ENCODE peak calls at places on chromosomes 12 and 14, in seven cellular contexts. Z is dorsolateral prefrontal cortex; O is SK-N-SH; M is CD8-positive, alpha-beta T cell; I is psoas muscle; V is neuronal stem cell; D is CD8-positive, alpha-beta memory T cell. H is an unnamed sample.

GRCh38 chr12:74896186-74896585 is 313.5 kb downstream of the KCNC2 start:
- DNase-seq in I (no peak), O (no peak), M (no peak), Z (no peak), D (no peak), V (no peak), H (no peak)

GRCh38 chr12:64780531-64781373 is 21.5 kb upstream of the GNS start:
- DNase-seq in O (peak), I (peak), Z (no peak), D (no peak), M (no peak), V (peak), H (peak)

GRCh38 chr14:66638688-66639087 is 130.7 kb downstream of the GPHN start:
- DNase-seq in O (no peak), Z (no peak), M (no peak), V (no peak), D (no peak), I (no peak), H (no peak)

GRCh38 chr14:69246331-69246730 is 13.6 kb upstream of the GALNT16 start:
- DNase-seq in Z (no peak), V (no peak), O (no peak), M (no peak), D (no peak), I (no peak), H (no peak)

GRCh38 chr14:77181603-77182437 is at the start of gene TMEM63C:
- DNase-seq in Z (no peak), D (peak), M (peak), O (peak), V (peak), I (no peak), H (peak)

GRCh38 chr12:29782821-29783772 is 645 bp downstream of the TMTC1 start:
- DNase-seq in V (peak), I (peak), Z (no peak), M (no peak), O (peak), D (no peak), H (peak)

GRCh38 chr12:15199886-15200285 is 21.3 kb downstream of the RERG start:
- DNase-seq in O (no peak), V (no peak), M (no peak), I (no peak), Z (no peak), D (no peak), H (no peak)

GRCh38 chr14:100782516-100783320 is 43.2 kb upstream of the MEG3 start:
- DNase-seq in Z (no peak), V (no peak), I (peak), D (no peak), O (peak), M (no peak), H (no peak)

GRCh38 chr14:65156568-65157366 is 54.5 kb upstream of the MAX start:
- DNase-seq in Z (no peak), D (no peak), O (no peak), M (no peak), I (peak), V (no peak), H (no peak)

DNA sequence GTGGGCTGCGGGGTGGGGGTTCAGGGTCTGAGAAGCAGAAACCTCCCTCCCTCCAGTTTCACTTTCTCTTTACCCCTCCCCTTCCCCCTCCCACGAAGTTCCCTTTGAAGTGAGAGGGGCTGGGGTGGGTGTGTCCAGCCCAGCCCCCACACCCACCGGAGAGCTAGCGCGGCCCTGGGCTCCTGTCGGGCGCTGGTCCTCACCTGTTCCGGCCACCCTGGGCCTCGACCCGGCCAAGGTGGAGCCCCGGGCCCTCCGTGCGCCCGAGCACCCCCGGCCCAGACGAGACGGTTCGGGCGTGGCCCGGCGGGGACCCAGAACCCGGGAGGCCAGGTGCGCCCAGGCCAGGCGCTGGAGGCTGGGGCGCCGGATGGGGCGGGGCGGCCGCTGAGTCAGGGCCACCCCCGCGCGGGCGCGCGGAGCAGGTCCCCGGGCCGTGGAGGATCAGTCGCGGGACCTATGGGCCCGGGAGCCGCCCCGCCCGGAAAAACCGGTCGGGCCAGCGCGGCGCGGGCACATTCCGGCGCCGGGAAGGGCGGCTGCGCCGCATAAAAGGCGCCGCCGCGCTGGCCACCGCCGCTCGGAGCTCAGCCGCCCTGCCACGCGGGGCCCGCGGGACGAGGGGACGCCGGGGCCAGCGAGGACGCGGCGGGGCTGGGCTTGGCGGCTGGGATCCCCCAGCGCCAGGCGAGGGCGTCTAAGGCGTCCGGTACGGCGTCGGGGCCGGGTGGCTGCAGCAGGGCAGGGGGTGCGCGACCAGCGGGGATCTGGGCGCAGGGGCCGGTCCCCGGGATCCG is 21.6 kb upstream of the KIF26A start:
- DNase-seq in D (no peak), V (no peak), M (no peak), O (no peak), Z (no peak), I (no peak), H (peak)
- H3K4me3 ChIP-seq in D (no peak), V (no peak), M (no peak), O (peak), Z (peak), I (peak), H (peak)

DNA sequence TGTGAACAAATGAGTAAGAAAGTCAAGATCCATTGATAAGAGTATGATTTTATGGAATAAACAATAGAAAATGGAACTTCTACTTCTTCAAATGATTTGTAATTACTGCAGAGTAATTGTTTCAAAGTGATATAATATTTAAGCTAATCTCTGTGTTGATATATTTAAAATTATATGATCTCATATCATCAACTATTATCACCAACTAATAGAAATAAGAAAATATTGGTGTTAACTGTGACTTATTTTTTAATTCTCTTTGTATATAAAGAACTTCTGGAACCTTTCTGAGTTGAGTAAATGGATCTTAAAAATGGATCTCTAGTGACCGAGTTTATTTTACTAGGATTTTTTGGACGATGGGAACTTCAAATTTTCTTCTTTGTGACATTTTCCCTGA is at the start of gene OR4L1:
- DNase-seq in I (no peak), M (no peak), V (no peak), Z (no peak), O (no peak), D (no peak), H (no peak)
- H3K4me3 ChIP-seq in I (no peak), M (no peak), V (no peak), Z (no peak), O (no peak), D (no peak), H (no peak)

GRCh38 chr12:27779837-27780611 is at the start of the genes KLHL42 and MANSC4:
- DNase-seq in Z (peak), I (peak), D (peak), M (peak), V (peak), O (peak), H (peak)

GRCh38 chr12:27780612-27781408 is 774 bp upstream of the MANSC4 start:
- DNase-seq in Z (no peak), M (peak), D (peak), I (no peak), O (peak), V (peak), H (no peak)

GRCh38 chr12:27779416-27779815 is 617 bp upstream of the KLHL42 start:
- DNase-seq in D (no peak), Z (peak), V (no peak), I (no peak), O (peak), M (no peak), H (peak)

GRCh38 chr12:27782481-27782880 is 2.4 kb upstream of the MANSC4 start:
- DNase-seq in D (no peak), M (no peak), V (no peak), Z (no peak), O (no peak), I (no peak), H (no peak)

GRCh38 chr12:27781680-27782079 is 1.6 kb upstream of the MANSC4 start:
- DNase-seq in O (no peak), I (no peak), D (no peak), V (no peak), M (no peak), Z (no peak), H (no peak)
- H3K4me3 ChIP-seq in O (peak), I (peak), D (no peak), V (peak), M (no peak), Z (peak), H (no peak)

GRCh38 chr12:25719505-25719904 is 166.4 kb upstream of the LMNTD1 start:
- DNase-seq in M (no peak), O (no peak), D (no peak), V (no peak), Z (no peak), I (no peak), H (no peak)

GRCh38 chr12:25715147-25715546 is 162.1 kb upstream of the LMNTD1 start:
- DNase-seq in O (no peak), D (no peak), V (no peak), I (no peak), Z (no peak), M (no peak), H (no peak)

GRCh38 chr12:25716842-25717241 is 163.8 kb upstream of the LMNTD1 start:
- DNase-seq in D (no peak), Z (no peak), O (no peak), I (no peak), V (no peak), M (no peak), H (no peak)

GRCh38 chr12:25718081-25718731 is 165.1 kb upstream of the LMNTD1 start:
- DNase-seq in I (no peak), M (no peak), O (no peak), D (no peak), Z (no peak), V (no peak), H (no peak)

DNA sequence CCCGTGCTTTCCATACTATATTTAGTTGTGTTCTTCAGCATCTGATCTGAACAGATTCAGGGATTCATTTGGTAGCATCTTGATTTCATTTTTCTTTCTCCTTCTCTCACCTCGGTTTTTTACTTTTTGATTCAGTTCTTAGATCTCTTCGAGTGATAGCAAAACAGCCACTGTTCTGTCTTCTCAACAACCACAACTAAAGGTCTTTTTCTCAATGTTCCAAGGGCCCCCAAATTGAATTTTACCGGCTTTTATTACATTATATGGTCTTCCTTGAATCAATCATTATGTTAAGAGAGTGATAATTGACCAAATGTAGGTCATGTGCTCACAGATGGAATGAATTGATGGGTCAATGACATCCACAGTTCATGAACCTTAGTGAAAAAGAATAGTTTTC is 164.5 kb upstream of the LMNTD1 start:
- DNase-seq in O (no peak), Z (no peak), M (no peak), I (no peak), D (no peak), V (no peak), H (no peak)
- H3K4me3 ChIP-seq in O (no peak), Z (no peak), M (no peak), I (no peak), D (no peak), V (no peak), H (no peak)

DNA sequence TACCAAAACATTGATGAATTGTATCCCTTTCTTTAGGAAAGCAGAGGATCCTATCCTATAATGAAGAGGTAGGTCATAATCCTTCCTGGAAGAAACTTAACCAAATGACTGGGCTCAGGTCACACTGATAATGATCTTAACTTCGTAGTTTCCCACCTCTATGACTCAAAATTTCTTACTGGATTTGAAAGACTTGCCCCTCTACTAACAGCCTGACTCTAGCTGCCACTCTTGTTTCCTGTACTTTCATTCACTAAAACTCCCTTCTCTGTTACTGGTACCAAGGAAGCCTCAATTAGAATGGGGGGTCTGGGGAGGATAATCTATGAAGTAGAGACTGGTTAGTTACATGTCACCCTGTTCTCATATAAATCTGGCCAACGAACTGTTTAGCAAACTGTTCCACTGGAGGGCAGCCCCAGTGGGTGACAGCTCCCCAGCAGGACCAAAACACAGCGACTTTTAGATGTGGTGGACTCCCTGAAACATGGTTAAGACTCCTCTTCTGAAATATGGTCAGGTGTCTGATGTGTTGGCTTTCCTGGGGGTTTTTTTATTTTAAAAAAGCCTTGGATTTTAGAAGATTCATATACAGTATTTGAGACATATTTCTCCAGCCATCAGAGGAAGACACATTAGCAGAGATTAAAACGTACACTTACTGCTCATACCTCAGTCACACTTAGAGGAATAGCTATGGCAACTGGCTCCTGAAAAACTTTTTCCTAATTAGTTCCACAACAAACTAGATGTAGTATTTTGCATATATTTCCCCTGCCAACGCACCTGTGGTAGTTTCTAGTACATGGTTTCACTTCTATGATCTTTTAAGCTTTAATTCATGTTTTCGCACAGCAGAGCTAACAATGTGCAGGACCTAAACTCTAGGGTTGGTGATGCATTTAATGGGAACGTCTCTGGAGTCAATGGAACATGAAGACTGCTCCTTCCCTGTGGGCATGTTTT is 72.3 kb downstream of the ACADS start:
- DNase-seq in D (no peak), O (no peak), V (no peak), I (no peak), Z (no peak), M (no peak), H (no peak)
- H3K4me3 ChIP-seq in D (no peak), O (no peak), V (no peak), I (no peak), Z (no peak), M (no peak), H (no peak)